ENCODE peak calls at places on chromosomes 7 and 10, in nine cellular contexts. S is bronchial epithelial cell, I is sigmoid colon, M is B cell, G is tibial artery, L is hepatocyte, Y is fibroblast of the aortic adventitia, D is glutamatergic neuron, P is nephron progenitor cell. W is an unnamed sample.

GRCh38 chr10:89217057-89217990 is 10.2 kb upstream of the CH25H start:
- DNase-seq in I (peak), L (peak), M (peak), G (no peak), D (peak), Y (peak), P (peak), S (peak), W (peak)

GRCh38 chr7:91169819-91170218 is 94.4 kb upstream of the FZD1 start:
- DNase-seq in Y (no peak), M (no peak), S (no peak), G (no peak), D (no peak), I (no peak), P (no peak), L (no peak), W (no peak)

GRCh38 chr7:99142727-99143521 is 984 bp downstream of the SMURF1 start:
- DNase-seq in S (peak), L (peak), Y (peak), G (peak), D (peak), M (peak), P (peak), I (peak), W (peak)

GRCh38 chr7:6260291-6261183 is 11.9 kb downstream of the CYTH3 start:
- DNase-seq in D (no peak), I (no peak), M (no peak), G (no peak), P (no peak), Y (peak), L (no peak), S (no peak), W (no peak)

GRCh38 chr10:84224411-84225028 is 824 bp downstream of the LRIT2 start:
- DNase-seq in I (no peak), G (no peak), S (no peak), P (peak), Y (no peak), L (peak), M (no peak), D (no peak), W (no peak)

GRCh38 chr10:71243756-71244637 is 31.6 kb downstream of the UNC5B start:
- DNase-seq in D (no peak), L (no peak), G (no peak), M (no peak), S (peak), Y (peak), P (no peak), I (no peak), W (no peak)

GRCh38 chr10:34494012-34494411 is 321.1 kb downstream of the PARD3 start:
- DNase-seq in Y (peak), G (no peak), P (no peak), D (no peak), L (no peak), M (no peak), I (no peak), S (peak), W (no peak)

GRCh38 chr7:17140421-17140820 is 158.0 kb upstream of the AHR start:
- DNase-seq in P (no peak), L (no peak), G (no peak), I (no peak), Y (no peak), D (no peak), M (no peak), S (peak), W (no peak)

GRCh38 chr7:85067371-85067770 is 119.5 kb downstream of the SEMA3D start:
- DNase-seq in G (no peak), I (no peak), Y (no peak), L (no peak), M (no peak), P (no peak), S (no peak), D (no peak), W (no peak)

GRCh38 chr7:99301496-99301895 is 24.2 kb upstream of the ARPC1A start:
- DNase-seq in P (no peak), Y (no peak), G (no peak), D (no peak), L (no peak), M (no peak), I (no peak), S (no peak), W (no peak)

GRCh38 chr7:3787717-3788311 is 486.8 kb downstream of the SDK1 start:
- DNase-seq in Y (no peak), I (no peak), L (no peak), M (no peak), P (peak), G (peak), D (no peak), S (no peak), W (no peak)

GRCh38 chr10:114477285-114477684 is 73.0 kb upstream of the AFAP1L2 start:
- DNase-seq in G (peak), M (no peak), P (no peak), D (no peak), S (no peak), Y (peak), I (peak), L (no peak), W (no peak)

GRCh38 chr10:18601321-18601720 is 50.1 kb downstream of the NSUN6 start:
- DNase-seq in P (no peak), Y (no peak), M (no peak), G (no peak), L (no peak), S (no peak), D (no peak), I (no peak), W (no peak)
- TF ChIP-seq CTCF in P (no peak), Y (no peak), M (no peak), G (no peak), L (no peak), S (no peak), D (no peak), I (no peak), W (no peak)

GRCh38 chr7:66928388-66928787 is 7.4 kb downstream of the TMEM248 start:
- DNase-seq in M (no peak), I (no peak), D (no peak), L (no peak), S (no peak), G (no peak), P (no peak), Y (peak), W (no peak)

GRCh38 chr7:66929170-66929569 is 8.1 kb downstream of the TMEM248 start:
- DNase-seq in I (no peak), D (no peak), P (no peak), L (no peak), M (no peak), S (no peak), Y (no peak), G (no peak), W (no peak)

GRCh38 chr7:66927348-66927948 is 6.4 kb downstream of the TMEM248 start:
- DNase-seq in P (no peak), I (no peak), L (no peak), G (no peak), D (no peak), M (no peak), S (no peak), Y (no peak), W (no peak)

GRCh38 chr7:66930341-66930740 is 9.3 kb downstream of the TMEM248 start:
- DNase-seq in Y (peak), G (no peak), D (peak), P (peak), I (no peak), L (peak), M (no peak), S (peak), W (no peak)

DNA sequence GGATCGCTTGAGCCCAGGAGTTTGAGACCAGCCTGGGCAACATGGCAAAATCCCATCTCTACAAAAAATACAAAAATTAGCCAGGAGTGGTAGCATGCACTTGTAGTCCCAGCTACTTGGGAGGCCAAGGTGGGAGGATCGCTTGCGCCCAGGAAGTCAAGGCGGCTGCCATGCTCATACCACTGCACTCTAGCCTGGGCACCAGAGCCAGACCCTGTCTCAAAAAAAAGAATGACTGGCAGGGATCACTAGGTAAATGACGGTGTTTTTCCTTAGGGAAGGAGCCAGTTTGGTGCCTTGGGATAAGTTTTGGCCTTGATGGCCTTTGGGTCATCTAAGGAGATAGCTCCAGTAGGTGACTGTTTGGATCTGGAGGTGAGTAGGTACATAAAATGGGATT is 8.9 kb downstream of the TMEM248 start:
- DNase-seq in M (no peak), I (no peak), P (no peak), D (no peak), G (no peak), L (no peak), Y (no peak), S (no peak), W (no peak)
- TF ChIP-seq CTCF in M (no peak), I (no peak), P (no peak), D (no peak), G (no peak), L (no peak), Y (no peak), S (no peak), W (no peak)

DNA sequence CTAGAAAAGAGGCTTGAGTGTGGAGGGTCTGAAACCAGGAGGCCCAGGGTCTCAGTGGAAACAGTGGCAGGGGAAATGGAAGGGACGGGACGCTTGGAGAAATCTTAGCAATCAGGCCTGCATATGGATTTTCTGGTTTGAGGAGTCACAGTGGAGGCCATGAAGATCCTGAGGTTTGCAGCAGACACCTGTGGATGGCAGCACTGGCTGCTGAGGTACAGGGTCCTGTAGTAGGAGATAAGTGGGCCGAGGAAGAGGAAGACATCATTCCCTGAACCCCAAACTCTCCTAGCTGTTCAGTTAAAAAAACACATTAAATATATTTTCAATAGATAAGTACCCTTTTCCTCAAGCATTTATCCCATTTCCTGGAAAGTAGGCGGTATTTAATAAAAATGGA is 208.8 kb upstream of the IGFBP3 start:
- DNase-seq in D (no peak), Y (no peak), I (no peak), P (no peak), L (no peak), S (no peak), M (no peak), G (no peak), W (no peak)
- TF ChIP-seq CTCF in D (no peak), Y (no peak), I (no peak), P (no peak), L (no peak), S (no peak), M (no peak), G (no peak), W (peak)

GRCh38 chr7:106423111-106423510 is 138.3 kb upstream of the NAMPT start:
- DNase-seq in M (no peak), L (no peak), P (no peak), S (no peak), G (no peak), I (no peak), Y (no peak), D (no peak), W (no peak)
- TF ChIP-seq CTCF in M (no peak), L (no peak), P (no peak), S (no peak), G (no peak), I (no peak), Y (no peak), D (no peak), W (no peak)

DNA sequence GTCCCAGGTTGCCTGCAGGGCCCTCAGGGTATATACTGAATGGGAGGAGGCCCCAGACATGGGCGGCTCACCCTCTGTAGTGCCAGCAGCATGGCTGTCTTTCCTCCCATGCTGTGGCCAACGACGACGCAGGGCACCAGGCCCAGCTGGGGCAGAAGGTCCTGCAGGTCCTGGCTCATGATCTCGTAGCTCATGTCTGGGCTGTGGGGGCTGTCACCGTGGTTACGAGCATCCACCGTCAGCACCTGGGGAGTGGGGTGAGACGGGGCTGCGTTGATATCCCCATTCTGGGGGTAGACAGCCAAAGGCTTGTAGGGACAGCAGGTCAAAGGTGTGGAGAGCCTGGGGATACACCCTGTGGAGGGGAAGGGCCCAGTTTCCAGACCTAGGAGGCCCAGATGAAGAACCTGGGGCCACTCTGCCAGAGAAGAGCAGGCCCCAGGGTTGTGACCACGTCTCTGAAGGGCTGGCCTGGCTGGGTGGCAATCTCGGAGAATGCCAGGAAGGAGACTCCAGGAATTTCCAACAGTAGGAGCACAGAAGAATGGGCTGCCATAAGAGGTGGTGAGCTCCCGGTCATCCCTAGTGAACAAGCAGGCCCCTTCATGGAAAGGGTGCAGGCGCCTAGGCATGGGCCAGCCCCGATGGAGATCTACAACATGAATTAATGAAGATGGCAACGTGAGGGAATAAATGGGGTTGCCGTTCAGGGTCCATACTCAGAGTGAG is 947 bp downstream of the ABHD11 start:
- DNase-seq in D (no peak), P (no peak), M (no peak), S (no peak), L (no peak), Y (no peak), G (no peak), I (no peak), W (no peak)
- TF ChIP-seq CTCF in D (no peak), P (no peak), M (no peak), S (no peak), L (no peak), Y (no peak), G (no peak), I (no peak), W (no peak)

DNA sequence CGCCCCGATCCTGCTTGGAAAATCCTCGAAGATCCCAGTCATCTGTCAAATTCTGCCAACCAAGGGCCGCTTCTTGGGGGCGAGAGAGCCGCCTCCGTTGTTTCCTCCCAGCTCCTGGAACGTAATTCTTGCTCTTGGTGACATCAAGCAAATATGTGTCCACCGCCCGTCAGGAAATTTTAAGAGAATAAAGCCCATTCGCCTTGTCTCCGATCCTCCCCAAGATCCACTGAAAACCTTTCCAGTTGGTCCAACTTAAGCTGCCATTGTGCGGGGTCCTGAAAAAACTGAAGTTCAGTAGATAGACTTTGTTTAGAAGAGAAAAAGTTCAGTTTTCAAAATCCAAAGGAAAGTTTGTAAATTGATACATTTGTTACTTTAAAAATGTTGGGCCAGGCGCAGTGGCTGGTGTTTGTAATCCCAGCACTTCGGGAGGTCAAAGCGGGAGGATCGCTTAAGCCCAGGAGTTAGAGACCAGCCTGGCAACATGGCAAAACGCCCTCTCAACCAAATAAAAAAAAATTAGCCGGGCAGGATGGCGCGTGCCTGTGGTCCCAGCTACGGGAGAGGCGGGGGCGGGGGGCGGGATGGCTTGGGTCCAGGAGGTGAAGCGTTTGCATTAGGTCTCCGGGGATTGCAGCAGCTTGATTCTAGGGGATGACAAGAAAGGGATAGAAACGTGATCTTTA is 1.0 kb upstream of the ZNF800 start:
- DNase-seq in Y (no peak), L (peak), S (no peak), M (no peak), P (peak), D (no peak), I (peak), G (no peak), W (no peak)
- TF ChIP-seq CTCF in Y (no peak), L (no peak), S (no peak), M (no peak), P (no peak), D (no peak), I (no peak), G (no peak), W (no peak)

GRCh38 chr7:22853138-22853537 is 30.5 kb upstream of the TOMM7 start:
- DNase-seq in G (no peak), D (peak), L (no peak), S (no peak), P (no peak), Y (no peak), M (no peak), I (no peak), W (no peak)

GRCh38 chr7:22856437-22856836 is 33.8 kb upstream of the TOMM7 start:
- DNase-seq in P (no peak), M (no peak), Y (no peak), D (no peak), G (no peak), L (no peak), I (no peak), S (no peak), W (no peak)

GRCh38 chr7:22855049-22855392 is 32.4 kb upstream of the TOMM7 start:
- DNase-seq in L (no peak), I (no peak), D (no peak), G (no peak), P (no peak), M (no peak), Y (no peak), S (no peak), W (no peak)

GRCh38 chr7:22853674-22854157 is 31.1 kb upstream of the TOMM7 start:
- DNase-seq in P (no peak), M (peak), G (peak), S (no peak), L (no peak), Y (peak), I (no peak), D (no peak), W (no peak)

DNA sequence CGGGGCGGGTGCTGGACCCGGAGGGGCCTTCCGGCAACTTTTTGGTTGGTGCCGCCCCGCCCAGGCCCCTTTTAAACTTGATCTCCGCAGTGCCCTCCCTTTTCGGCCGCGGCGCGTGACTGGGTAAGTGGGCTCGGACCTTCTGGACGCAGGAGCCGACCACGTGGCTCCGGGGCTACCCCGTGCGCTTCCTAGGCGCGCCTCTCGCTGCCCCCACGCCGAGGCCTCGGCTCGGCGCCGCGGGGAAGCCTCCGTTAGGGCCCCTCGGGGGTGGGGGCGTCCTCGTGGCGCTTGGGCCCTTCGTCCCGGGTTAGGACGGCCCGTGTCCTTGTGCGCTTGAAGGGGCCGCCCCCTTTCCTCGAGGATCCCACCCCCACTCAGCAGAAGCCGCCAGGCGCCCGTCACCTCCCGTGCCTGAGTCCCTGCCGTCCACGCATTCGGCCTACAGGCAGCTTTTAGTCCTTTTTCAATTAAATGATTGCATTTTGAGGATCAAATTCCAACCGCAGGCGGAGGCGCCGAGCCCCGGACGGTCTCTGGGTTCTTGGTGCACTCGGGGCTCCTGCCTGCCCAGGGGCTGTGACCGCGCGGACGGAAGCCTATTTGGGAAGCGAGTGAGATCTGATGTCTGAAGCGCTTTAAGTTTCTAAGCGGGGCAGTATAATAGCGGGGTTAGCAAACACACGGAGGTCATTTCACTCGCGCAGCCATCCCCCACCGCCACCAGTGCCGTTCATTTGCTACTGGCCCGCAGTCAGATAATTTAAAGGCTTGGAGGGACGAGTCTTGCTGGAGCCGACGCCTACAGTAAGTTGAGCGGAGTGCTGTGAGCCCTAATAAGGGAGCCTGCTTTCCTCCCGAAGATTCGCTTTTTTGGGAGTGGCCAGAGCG is 31.8 kb upstream of the TOMM7 start:
- DNase-seq in S (peak), G (peak), P (peak), M (peak), I (peak), D (peak), Y (peak), L (peak), W (peak)
- TF ChIP-seq CTCF in S (no peak), G (no peak), P (peak), M (peak), I (no peak), D (peak), Y (no peak), L (no peak), W (no peak)

GRCh38 chr10:90587561-90587960 is 270.3 kb downstream of the HTR7 start:
- DNase-seq in L (no peak), D (no peak), G (no peak), I (no peak), M (no peak), S (no peak), P (no peak), Y (no peak), W (no peak)

GRCh38 chr10:90591629-90592028 is 266.2 kb downstream of the HTR7 start:
- DNase-seq in L (no peak), D (no peak), G (no peak), S (no peak), M (no peak), Y (no peak), I (no peak), P (no peak), W (no peak)

GRCh38 chr10:90587081-90587491 is 270.8 kb downstream of the HTR7 start:
- DNase-seq in G (no peak), Y (peak), P (no peak), M (no peak), L (peak), D (no peak), I (no peak), S (peak), W (no peak)

GRCh38 chr10:90588222-90588621 is 269.6 kb downstream of the HTR7 start:
- DNase-seq in L (no peak), P (no peak), S (no peak), I (no peak), M (no peak), D (no peak), Y (no peak), G (no peak), W (no peak)

GRCh38 chr10:90589825-90590224 is 268.0 kb downstream of the HTR7 start:
- DNase-seq in P (no peak), G (no peak), S (no peak), Y (no peak), L (no peak), I (no peak), M (no peak), D (no peak), W (no peak)
- TF ChIP-seq CTCF in P (no peak), G (no peak), S (no peak), Y (no peak), L (no peak), I (no peak), M (no peak), D (no peak), W (no peak)

GRCh38 chr7:116653204-116653603 is 18.8 kb upstream of the MET start:
- DNase-seq in G (no peak), D (no peak), S (peak), L (peak), Y (peak), I (no peak), P (no peak), M (no peak), W (no peak)
- TF ChIP-seq CTCF in G (no peak), D (no peak), S (no peak), L (no peak), Y (no peak), I (no peak), P (no peak), M (no peak), W (no peak)

W was measured in GM12864.